ENCODE peak calls at places on chromosomes 12 and 14, in four cellular contexts. One of them, this sample, is unnamed.

GRCh38 chr12:100858658-100859057 is 64.1 kb downstream of the ANO4 start:
- DNase-seq in GM23248: peak
- DNase-seq in GM19239: no peak
- DNase-seq in H7: no peak
- DNase-seq in this sample: no peak

GRCh38 chr14:62662811-62663477 is 382.3 kb downstream of the KCNH5 start:
- DNase-seq in GM23248: no peak
- DNase-seq in GM19239: no peak
- DNase-seq in H7: no peak
- DNase-seq in this sample: peak

GRCh38 chr12:15596174-15596573 is 193.0 kb downstream of the EPS8 start:
- DNase-seq in GM23248: no peak
- DNase-seq in GM19239: no peak
- DNase-seq in H7: no peak
- DNase-seq in this sample: no peak

GRCh38 chr12:32558941-32559340 is 120.2 kb upstream of the DNM1L start:
- DNase-seq in GM23248: peak
- DNase-seq in GM19239: peak
- DNase-seq in H7: no peak
- DNase-seq in this sample: no peak

GRCh38 chr14:104697317-104697703 is 7.9 kb downstream of the INF2 start:
- DNase-seq in GM23248: no peak
- DNase-seq in GM19239: no peak
- DNase-seq in H7: no peak
- DNase-seq in this sample: no peak

GRCh38 chr14:67514650-67515385 is 18.3 kb upstream of the PLEKHH1 start:
- DNase-seq in GM23248: peak
- DNase-seq in GM19239: peak
- DNase-seq in H7: peak
- DNase-seq in this sample: peak

GRCh38 chr14:68787235-68787727 is 5.6 kb downstream of the ZFP36L1 start:
- DNase-seq in GM23248: peak
- DNase-seq in GM19239: no peak
- DNase-seq in H7: peak
- DNase-seq in this sample: no peak

GRCh38 chr14:61183486-61183885 is 97.7 kb downstream of the TMEM30B start:
- DNase-seq in GM23248: peak
- DNase-seq in GM19239: no peak
- DNase-seq in H7: no peak
- DNase-seq in this sample: no peak

GRCh38 chr12:94545937-94546771 is 86.5 kb upstream of the CEP83 start:
- DNase-seq in GM23248: peak
- DNase-seq in GM19239: peak
- DNase-seq in H7: peak
- DNase-seq in this sample: peak

GRCh38 chr12:89988156-89988555 is 279.5 kb upstream of the ATP2B1 start:
- DNase-seq in GM23248: peak
- DNase-seq in GM19239: no peak
- DNase-seq in H7: no peak
- DNase-seq in this sample: no peak

GRCh38 chr12:51922762-51923505 is 15.6 kb downstream of the ACVRL1 start:
- DNase-seq in GM23248: peak
- DNase-seq in GM19239: no peak
- DNase-seq in H7: no peak
- DNase-seq in this sample: no peak

GRCh38 chr14:91230363-91231035 is 14.0 kb downstream of the GPR68 start:
- DNase-seq in GM23248: peak
- DNase-seq in GM19239: no peak
- DNase-seq in H7: no peak
- DNase-seq in this sample: no peak

GRCh38 chr12:5429741-5430557 is 2.0 kb upstream of the NTF3 start:
- DNase-seq in GM23248: no peak
- DNase-seq in GM19239: no peak
- DNase-seq in H7: peak
- DNase-seq in this sample: peak

GRCh38 chr14:43258396-43258795 is 1248.7 kb downstream of the FSCB start:
- DNase-seq in GM23248: no peak
- DNase-seq in GM19239: no peak
- DNase-seq in H7: no peak
- DNase-seq in this sample: no peak

GRCh38 chr14:33404964-33405574 is 466.4 kb downstream of the NPAS3 start:
- DNase-seq in GM23248: no peak
- DNase-seq in GM19239: no peak
- DNase-seq in H7: no peak
- DNase-seq in this sample: peak

GRCh38 chr14:54760866-54761265 is 141.8 kb downstream of the GCH1 start:
- DNase-seq in GM23248: no peak
- DNase-seq in GM19239: no peak
- DNase-seq in H7: no peak
- DNase-seq in this sample: no peak

GRCh38 chr12:132801741-132802140 is 26.9 kb downstream of the GOLGA3 start:
- DNase-seq in GM23248: no peak
- DNase-seq in GM19239: no peak
- DNase-seq in H7: no peak
- DNase-seq in this sample: no peak

GRCh38 chr14:20986811-20987210 is 3.0 kb upstream of the METTL17 start:
- DNase-seq in GM23248: peak
- DNase-seq in GM19239: no peak
- DNase-seq in H7: no peak
- DNase-seq in this sample: no peak

GRCh38 chr14:71803539-71804260 is 128.5 kb upstream of the RGS6 start:
- DNase-seq in GM23248: peak
- DNase-seq in GM19239: no peak
- DNase-seq in H7: no peak
- DNase-seq in this sample: no peak

GRCh38 chr12:17588968-17589367 is 501.0 kb downstream of the RERGL start:
- DNase-seq in GM23248: peak
- DNase-seq in GM19239: no peak
- DNase-seq in H7: peak
- DNase-seq in this sample: peak

GRCh38 chr12:68636268-68636667 is 25.6 kb downstream of the RAP1B start:
- DNase-seq in GM23248: peak
- DNase-seq in GM19239: no peak
- DNase-seq in H7: no peak
- DNase-seq in this sample: no peak

GRCh38 chr12:48164456-48164855 is 7.1 kb upstream of the ASB8 start:
- DNase-seq in GM23248: no peak
- DNase-seq in GM19239: no peak
- DNase-seq in H7: no peak
- DNase-seq in this sample: no peak

This sample was measured in iPS-NIHi11.